ENCODE peak calls at places on chromosome 10, in nine cellular contexts. V, N, E, C, M, Y, Q, S and L are unnamed samples.

GRCh38 chr10:67849331-67850011 is 11.5 kb upstream of the DNAJC12 start:
- DNase-seq in Y (peak), E (peak), M (peak), Q (peak), V (peak), N (peak), C (peak), S (peak), L (peak)

GRCh38 chr10:70357447-70358035 is 24.9 kb downstream of the LRRC20 start:
- DNase-seq in Y (no peak), N (no peak), C (no peak), E (peak), V (no peak), Q (no peak), M (no peak), S (no peak), L (no peak)

GRCh38 chr10:44937201-44938005 is 22.2 kb upstream of the RASSF4 start:
- DNase-seq in S (no peak), M (no peak), E (peak), C (no peak), V (no peak), N (peak), Y (no peak), Q (no peak), L (no peak)

GRCh38 chr10:70458329-70459060 is 17.0 kb upstream of the NODAL start:
- DNase-seq in Y (peak), V (peak), S (peak), N (no peak), Q (peak), E (peak), C (no peak), M (no peak), L (no peak)

GRCh38 chr10:91977501-91977900 is 53.9 kb downstream of the BTAF1 start:
- DNase-seq in E (no peak), S (no peak), M (no peak), Q (no peak), Y (no peak), C (no peak), N (no peak), V (no peak), L (no peak)

GRCh38 chr10:99937630-99938029 is 72.1 kb downstream of the DNMBP start:
- DNase-seq in N (no peak), S (no peak), V (no peak), Y (no peak), C (no peak), M (no peak), Q (no peak), E (no peak), L (no peak)

GRCh38 chr10:60825520-60825919 is 47.2 kb downstream of the CDK1 start:
- DNase-seq in N (no peak), S (no peak), C (no peak), M (no peak), Y (no peak), V (no peak), Q (no peak), E (no peak), L (no peak)

GRCh38 chr10:103618575-103619423 is 125.3 kb downstream of the NEURL1 start:
- DNase-seq in C (peak), S (peak), Q (peak), M (no peak), V (no peak), E (no peak), Y (no peak), N (peak), L (no peak)

GRCh38 chr10:80100861-80101695 is 22.6 kb downstream of the TMEM254 start:
- DNase-seq in Q (no peak), N (no peak), V (no peak), M (no peak), S (no peak), E (no peak), Y (peak), C (no peak), L (no peak)

GRCh38 chr10:33290286-33291052 is 44.0 kb downstream of the NRP1 start:
- DNase-seq in Y (no peak), N (no peak), E (no peak), V (no peak), Q (no peak), M (no peak), C (no peak), S (no peak), L (no peak)

GRCh38 chr10:50322075-50322474 is 70.8 kb upstream of the ASAH2 start:
- DNase-seq in V (peak), Y (no peak), M (no peak), N (no peak), S (no peak), E (peak), C (no peak), Q (no peak), L (no peak)

GRCh38 chr10:130029209-130029608 is 65.1 kb upstream of the EBF3 start:
- DNase-seq in Y (no peak), V (no peak), N (no peak), Q (no peak), E (no peak), S (no peak), C (no peak), M (no peak), L (no peak)

GRCh38 chr10:18572959-18573561 is 78.3 kb downstream of the NSUN6 start:
- DNase-seq in C (no peak), Q (no peak), E (no peak), S (no peak), M (no peak), V (no peak), N (no peak), Y (no peak), L (no peak)

GRCh38 chr10:45265995-45266394 is 49.4 kb downstream of the OR13A1 start:
- DNase-seq in M (no peak), Q (no peak), N (no peak), V (no peak), S (no peak), E (no peak), C (no peak), Y (no peak), L (no peak)

GRCh38 chr10:120607016-120607709 is 150.1 kb downstream of the PLPP4 start:
- DNase-seq in Q (no peak), S (no peak), E (no peak), C (peak), Y (no peak), M (no peak), N (no peak), V (peak), L (no peak)

GRCh38 chr10:9311702-9312499 is 1257.4 kb downstream of the GATA3 start:
- DNase-seq in M (no peak), E (no peak), Y (no peak), V (no peak), C (no peak), N (no peak), Q (no peak), S (no peak), L (no peak)

GRCh38 chr10:22341190-22341935 is 3.9 kb upstream of the SPAG6 start:
- DNase-seq in S (no peak), C (no peak), V (no peak), N (no peak), E (peak), Q (no peak), Y (no peak), M (no peak), L (no peak)

GRCh38 chr10:93512565-93512964 is 16.2 kb downstream of the CEP55 start:
- DNase-seq in Q (no peak), S (no peak), N (no peak), Y (no peak), E (peak), M (no peak), V (peak), C (no peak), L (no peak)

GRCh38 chr10:98045785-98046389 is 15.5 kb upstream of the CRTAC1 start:
- DNase-seq in S (no peak), C (no peak), M (peak), E (peak), Q (peak), Y (peak), N (peak), V (peak), L (peak)

GRCh38 chr10:28532223-28532508 is 752 bp upstream of the WAC start:
- DNase-seq in M (no peak), C (no peak), Q (no peak), E (peak), V (no peak), S (no peak), Y (no peak), N (no peak), L (no peak)

GRCh38 chr10:119206603-119207366 is 586 bp upstream of the GRK5 start:
- DNase-seq in Y (peak), S (peak), Q (peak), E (peak), C (no peak), N (peak), M (no peak), V (no peak), L (peak)

GRCh38 chr10:49524496-49524895 is 14.4 kb downstream of the ERCC6 start:
- DNase-seq in N (no peak), Q (no peak), Y (no peak), C (no peak), M (no peak), E (no peak), S (no peak), V (no peak), L (no peak)

GRCh38 chr10:22451346-22451745 is 106.0 kb downstream of the SPAG6 start:
- DNase-seq in S (no peak), Y (no peak), C (no peak), V (no peak), E (no peak), M (no peak), Q (no peak), N (no peak), L (no peak)

GRCh38 chr10:77332256-77332655 is 305.4 kb downstream of the KCNMA1 start:
- DNase-seq in N (no peak), E (no peak), S (no peak), C (no peak), Q (peak), M (peak), Y (no peak), V (no peak), L (no peak)

GRCh38 chr10:92411406-92411805 is 120.4 kb downstream of the MARCHF5 start:
- DNase-seq in N (no peak), S (no peak), E (no peak), Q (no peak), Y (no peak), V (no peak), C (no peak), M (no peak), L (no peak)

GRCh38 chr10:6383099-6383812 is 180.5 kb downstream of the PFKFB3 start:
- DNase-seq in C (peak), V (peak), Y (no peak), N (peak), S (no peak), M (no peak), E (peak), Q (no peak), L (no peak)

GRCh38 chr10:103879409-103879808 is 24.0 kb upstream of the SH3PXD2A start:
- DNase-seq in C (no peak), Q (no peak), S (no peak), E (no peak), M (no peak), N (no peak), Y (no peak), V (no peak), L (no peak)

GRCh38 chr10:66625709-66626590 is 299.9 kb upstream of the LRRTM3 start:
- DNase-seq in S (no peak), M (no peak), Y (no peak), V (no peak), C (no peak), Q (no peak), E (no peak), N (no peak), L (no peak)

GRCh38 chr10:110067960-110068770 is 60.4 kb downstream of the ADD3 start:
- DNase-seq in S (peak), E (peak), Q (no peak), Y (no peak), N (no peak), C (no peak), M (no peak), V (no peak), L (no peak)

GRCh38 chr10:123678376-123678775 is 12.2 kb downstream of the GPR26 start:
- DNase-seq in N (no peak), V (no peak), E (no peak), Q (no peak), M (no peak), S (no peak), Y (peak), C (no peak), L (no peak)

GRCh38 chr10:35569111-35569707 is 35.9 kb upstream of the GJD4 start:
- DNase-seq in Y (no peak), C (no peak), N (no peak), S (no peak), M (no peak), Q (no peak), V (no peak), E (no peak), L (no peak)

GRCh38 chr10:80202934-80203834 is 2.2 kb downstream of the ANXA11 start:
- DNase-seq in C (peak), E (peak), S (peak), Y (peak), V (peak), Q (peak), N (peak), M (no peak), L (peak)

GRCh38 chr10:293636-294035 is 158.4 kb downstream of the ZMYND11 start:
- DNase-seq in S (no peak), V (no peak), M (no peak), E (no peak), C (no peak), Q (no peak), N (no peak), Y (no peak), L (no peak)

GRCh38 chr10:84478155-84478554 is 149.8 kb downstream of the CCSER2 start:
- DNase-seq in Q (no peak), V (no peak), E (peak), M (no peak), C (no peak), S (no peak), Y (no peak), N (no peak), L (no peak)

GRCh38 chr10:132563485-132564248 is 26.1 kb downstream of the INPP5A start:
- DNase-seq in Y (peak), C (no peak), Q (no peak), N (no peak), S (no peak), E (no peak), V (peak), M (no peak), L (no peak)